ENCODE peak calls at places on chromosomes 5 and 9, in six cellular contexts. F is NCI-H748 treated with DMSO at 0.1 percent for 48 hours; P is NCI-H1105 treated with DMSO at 0.1 percent for 48 hours; I is activated CD4-positive, alpha-beta T cell treated with anti-CD3 and anti-CD28 coated beads for 36 hours; T is GM23248; G is foreskin keratinocyte. N is an unnamed sample.

GRCh38 chr9:137371521-137371941 is 51.4 kb downstream of the EXD3 start:
- DNase-seq in P (no peak), F (no peak), I (peak; percentile 2), G (no peak), T (no peak), N (no peak)

GRCh38 chr5:75510417-75510835 is 1.0 kb downstream of the CERT1 start:
- DNase-seq in T (peak; percentile 73), P (no peak), I (no peak), F (peak; percentile 28), G (peak; percentile 29), N (no peak)

GRCh38 chr5:120517607-120518252 is 53.6 kb downstream of the PRR16 start:
- DNase-seq in T (peak; percentile 28), I (no peak), P (no peak), G (no peak), F (no peak), N (no peak)

GRCh38 chr5:65742565-65743231 is 20.7 kb downstream of the NLN start:
- DNase-seq in F (peak; percentile 15), I (peak; percentile 47), P (peak; percentile 11), T (peak; percentile 92), G (peak; percentile 77), N (no peak)

GRCh38 chr5:146744358-146744757 is 134.2 kb downstream of the PPP2R2B start:
- DNase-seq in I (no peak), P (no peak), G (peak; percentile 7), F (no peak), T (peak; percentile 78), N (no peak)

GRCh38 chr9:125462766-125463384 is 201.2 kb downstream of the GAPVD1 start:
- DNase-seq in P (no peak), I (no peak), G (no peak), T (no peak), F (no peak), N (no peak)

GRCh38 chr5:143657814-143658395 is 154.1 kb upstream of the HMHB1 start:
- DNase-seq in F (peak; percentile 88), G (no peak), P (peak; percentile 91), I (no peak), T (no peak), N (no peak)

GRCh38 chr9:130301483-130302286 is 36.1 kb downstream of the HMCN2 start:
- DNase-seq in F (no peak), I (no peak), T (peak; percentile 91), G (no peak), P (no peak), N (peak; percentile 88)

GRCh38 chr5:14357861-14358260 is 214.7 kb downstream of the TRIO start:
- DNase-seq in G (no peak), P (no peak), T (no peak), I (no peak), F (no peak), N (no peak)

GRCh38 chr9:16484744-16485143 is 385.7 kb downstream of the BNC2 start:
- DNase-seq in P (no peak), T (no peak), F (no peak), I (no peak), G (peak; percentile 10), N (no peak)

GRCh38 chr5:179886190-179886589 is 21.5 kb downstream of the TBC1D9B start:
- DNase-seq in T (peak; percentile 18), G (no peak), I (no peak), F (no peak), P (no peak), N (no peak)

N was measured in left ventricle myocardium superior.